ENCODE peak calls at places on chromosomes 2 and 18, in seven cellular contexts. Z is gastroesophageal sphincter; W is right cardiac atrium; G is left cardiac atrium; Y is sciatic nerve; K is activated CD8-positive, alpha-beta T cell treated with anti-CD3 and anti-CD28 coated beads, Interleukin-2, amount 10 ng/mL, durations not matched to agents 7 days and 5 days; M is activated CD4-positive, alpha-beta T cell treated with anti-CD3 and anti-CD28 coated beads for 36 hours. J is an unnamed sample.

GRCh38 chr2:232776435-232776834 is at the start of gene KCNJ13:
- ATAC-seq in Z (no peak), Y (no peak), G (no peak), M (no peak), W (no peak), K (no peak), J (no peak)

GRCh38 chr2:157782057-157782845 is 93.9 kb downstream of the ACVR1 start:
- ATAC-seq in Y (peak), W (peak), Z (no peak), G (peak), K (no peak), M (peak), J (peak)

GRCh38 chr2:170238776-170239175 is 60.8 kb downstream of the MYO3B start:
- ATAC-seq in W (no peak), Y (no peak), Z (no peak), M (no peak), K (no peak), G (no peak), J (no peak)

GRCh38 chr2:215982465-215982875 is 30.9 kb downstream of the MREG start:
- ATAC-seq in G (no peak), W (no peak), K (peak), Y (no peak), Z (no peak), M (peak), J (peak)

GRCh38 chr2:80048296-80048695 is 256.3 kb downstream of the LRRTM1 start:
- ATAC-seq in M (no peak), Y (no peak), G (no peak), K (no peak), Z (no peak), W (no peak), J (no peak)

GRCh38 chr2:109242222-109242653 is 113.2 kb downstream of the SH3RF3 start:
- ATAC-seq in W (peak), Y (peak), K (no peak), Z (peak), G (peak), M (no peak), J (no peak)

GRCh38 chr18:45119888-45120287 is 439.2 kb downstream of the SETBP1 start:
- ATAC-seq in K (no peak), W (no peak), Y (no peak), G (no peak), M (no peak), Z (no peak), J (no peak)

GRCh38 chr18:5868218-5868904 is 27.0 kb downstream of the TMEM200C start:
- ATAC-seq in Y (peak), W (peak), Z (peak), K (no peak), G (peak), M (peak), J (no peak)

GRCh38 chr18:76480913-76481312 is 14.1 kb downstream of the ZNF516 start:
- ATAC-seq in Z (no peak), K (no peak), G (no peak), W (no peak), Y (no peak), M (no peak), J (no peak)

GRCh38 chr18:67239826-67240225 is 276.7 kb downstream of the DSEL start:
- ATAC-seq in G (no peak), W (no peak), K (no peak), Z (no peak), Y (no peak), M (peak), J (peak)

GRCh38 chr2:39216495-39217191 is 27.1 kb downstream of the CDKL4 start:
- ATAC-seq in Z (no peak), K (peak), Y (no peak), G (peak), W (no peak), M (peak), J (peak)

GRCh38 chr2:26184086-26184485 is 11.2 kb downstream of the GAREM2 start:
- ATAC-seq in K (no peak), Y (no peak), Z (no peak), W (no peak), G (peak), M (no peak), J (no peak)

GRCh38 chr2:127685410-127686110 is 10.2 kb upstream of the LIMS2 start:
- ATAC-seq in G (peak), Z (no peak), Y (no peak), M (no peak), K (no peak), W (no peak), J (no peak)

GRCh38 chr2:181879295-181879694 is 12.2 kb upstream of the ITPRID2 start:
- ATAC-seq in Z (no peak), G (no peak), M (no peak), K (no peak), Y (no peak), W (no peak), J (no peak)

GRCh38 chr2:16655457-16655837 is 10.2 kb downstream of the CYRIA start:
- ATAC-seq in G (peak), M (no peak), Y (no peak), W (no peak), K (no peak), Z (no peak), J (no peak)

GRCh38 chr2:121197369-121198091 is 87.5 kb downstream of the TFCP2L1 start:
- ATAC-seq in M (no peak), Y (peak), K (no peak), W (peak), G (peak), Z (peak), J (no peak)

J was measured in activated T-helper 17 cell treated with anti-CD3 and anti-CD28 coated beads, Interleukin-2, amount 50 U/mL, for 72 hours.